ENCODE peak calls at places on chromosomes 11 and 22, in five cellular contexts. One of them, this sample, is unnamed.
A peak's percentile ranks its signal among the peaks of the same experiment; 100 is the strongest.

GRCh38 chr11:12767022-12767421 is 92.8 kb downstream of the TEAD1 start:
- DNase-seq in esophagus muscularis mucosa: no peak
- DNase-seq in transverse colon: no peak
- DNase-seq in sigmoid colon: no peak
- DNase-seq in Panc1: no peak
- DNase-seq in this sample: peak; percentile 70

GRCh38 chr11:126581871-126582270 is 226.4 kb downstream of the ST3GAL4 start:
- DNase-seq in esophagus muscularis mucosa: no peak
- DNase-seq in transverse colon: no peak
- DNase-seq in sigmoid colon: no peak
- DNase-seq in Panc1: no peak
- DNase-seq in this sample: no peak

GRCh38 chr11:7077101-7077500 is 11.7 kb upstream of the RBMXL2 start:
- DNase-seq in esophagus muscularis mucosa: no peak
- DNase-seq in transverse colon: no peak
- DNase-seq in sigmoid colon: no peak
- DNase-seq in Panc1: no peak
- DNase-seq in this sample: no peak

GRCh38 chr11:26806209-26806608 is 84.3 kb upstream of the SLC5A12 start:
- DNase-seq in esophagus muscularis mucosa: no peak
- DNase-seq in transverse colon: no peak
- DNase-seq in sigmoid colon: no peak
- DNase-seq in Panc1: no peak
- DNase-seq in this sample: no peak

GRCh38 chr11:12508151-12508740 is 130.9 kb downstream of the PARVA start:
- DNase-seq in esophagus muscularis mucosa: peak; percentile 75
- DNase-seq in transverse colon: no peak
- DNase-seq in sigmoid colon: no peak
- DNase-seq in Panc1: no peak
- DNase-seq in this sample: no peak

GRCh38 chr22:29480512-29481264 is 670 bp downstream of the NEFH start:
- DNase-seq in esophagus muscularis mucosa: no peak
- DNase-seq in transverse colon: no peak
- DNase-seq in sigmoid colon: no peak
- DNase-seq in Panc1: no peak
- DNase-seq in this sample: no peak

GRCh38 chr11:34165786-34166557 is 60.5 kb downstream of the NAT10 start:
- DNase-seq in esophagus muscularis mucosa: no peak
- DNase-seq in transverse colon: no peak
- DNase-seq in sigmoid colon: no peak
- DNase-seq in Panc1: no peak
- DNase-seq in this sample: no peak

GRCh38 chr22:40324468-40325305 is 21.6 kb upstream of the ADSL start:
- DNase-seq in esophagus muscularis mucosa: no peak
- DNase-seq in transverse colon: peak; percentile 31
- DNase-seq in sigmoid colon: no peak
- DNase-seq in Panc1: no peak
- DNase-seq in this sample: no peak

GRCh38 chr22:36991220-36991619 is 28.0 kb downstream of the TST start:
- DNase-seq in esophagus muscularis mucosa: no peak
- DNase-seq in transverse colon: no peak
- DNase-seq in sigmoid colon: no peak
- DNase-seq in Panc1: no peak
- DNase-seq in this sample: no peak

GRCh38 chr11:100863080-100863581 is 176.0 kb downstream of the ARHGAP42 start:
- DNase-seq in esophagus muscularis mucosa: no peak
- DNase-seq in transverse colon: no peak
- DNase-seq in sigmoid colon: no peak
- DNase-seq in Panc1: no peak
- DNase-seq in this sample: no peak

GRCh38 chr11:26193714-26194373 is 138.1 kb upstream of the ANO3 start:
- DNase-seq in esophagus muscularis mucosa: no peak
- DNase-seq in transverse colon: no peak
- DNase-seq in sigmoid colon: no peak
- DNase-seq in Panc1: no peak
- DNase-seq in this sample: no peak

GRCh38 chr11:35116762-35117588 is 22.0 kb upstream of the CD44 start:
- DNase-seq in esophagus muscularis mucosa: no peak
- DNase-seq in transverse colon: no peak
- DNase-seq in sigmoid colon: no peak
- DNase-seq in Panc1: no peak
- DNase-seq in this sample: no peak

GRCh38 chr11:2426826-2427521 is 17.3 kb downstream of the TRPM5 start:
- DNase-seq in esophagus muscularis mucosa: no peak
- DNase-seq in transverse colon: peak; percentile 76
- DNase-seq in sigmoid colon: no peak
- DNase-seq in Panc1: no peak
- DNase-seq in this sample: no peak

GRCh38 chr11:86702387-86702983 is 30.1 kb upstream of the ME3 start:
- DNase-seq in esophagus muscularis mucosa: no peak
- DNase-seq in transverse colon: no peak
- DNase-seq in sigmoid colon: no peak
- DNase-seq in Panc1: no peak
- DNase-seq in this sample: no peak

GRCh38 chr11:86708671-86709070 is 36.3 kb upstream of the ME3 start:
- DNase-seq in esophagus muscularis mucosa: no peak
- DNase-seq in transverse colon: no peak
- DNase-seq in sigmoid colon: no peak
- DNase-seq in Panc1: no peak
- DNase-seq in this sample: no peak

GRCh38 chr11:86703992-86704391 is 31.6 kb upstream of the ME3 start:
- DNase-seq in esophagus muscularis mucosa: no peak
- DNase-seq in transverse colon: no peak
- DNase-seq in sigmoid colon: no peak
- DNase-seq in Panc1: no peak
- DNase-seq in this sample: no peak

GRCh38 chr11:86704710-86705109 is 32.3 kb upstream of the ME3 start:
- DNase-seq in esophagus muscularis mucosa: no peak
- DNase-seq in transverse colon: no peak
- DNase-seq in sigmoid colon: no peak
- DNase-seq in Panc1: no peak
- DNase-seq in this sample: no peak

DNA sequence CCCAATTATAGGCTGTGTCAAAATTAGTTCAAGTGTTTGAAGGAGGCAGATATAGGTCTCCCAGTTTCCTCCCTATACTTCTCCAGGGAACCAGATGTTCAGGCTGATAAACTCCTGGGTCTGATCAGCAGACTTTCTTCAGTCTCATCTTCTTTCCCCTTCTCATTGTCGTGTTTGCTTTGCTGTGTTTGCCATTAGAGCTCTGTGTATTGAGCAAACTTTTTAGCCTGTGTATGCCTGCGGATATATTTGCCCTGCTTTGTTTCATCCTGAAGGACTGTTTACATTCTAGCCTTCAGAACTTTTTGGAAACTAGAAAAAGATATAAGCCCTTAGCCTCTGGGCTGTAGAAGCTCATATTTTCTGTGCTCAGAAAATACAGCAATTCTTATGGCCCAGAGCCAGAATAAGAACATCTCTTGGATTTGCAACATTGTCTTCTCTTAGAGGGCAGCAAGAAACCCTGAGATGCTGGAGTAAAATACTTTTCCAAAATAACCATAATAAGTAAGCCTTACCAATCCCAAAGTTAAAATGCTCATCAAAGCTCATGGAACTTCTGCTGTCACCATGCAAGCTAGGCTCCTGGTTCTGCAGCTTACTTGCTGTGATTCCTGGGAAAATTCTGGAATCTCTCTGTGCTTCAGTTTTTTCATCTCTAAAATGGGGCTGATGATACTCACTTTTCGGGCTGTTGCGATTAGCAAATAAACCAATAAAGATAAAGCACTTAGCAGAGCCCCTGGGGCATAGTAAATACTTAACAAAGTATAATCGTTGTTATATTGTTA is 34.1 kb upstream of the ME3 start:
- DNase-seq in esophagus muscularis mucosa: no peak
- DNase-seq in transverse colon: no peak
- DNase-seq in sigmoid colon: no peak
- DNase-seq in Panc1: no peak
- DNase-seq in this sample: no peak
- H3K27ac ChIP-seq in esophagus muscularis mucosa: peak overlapping the region; percentile 56
- H3K27ac ChIP-seq in transverse colon: peak overlapping the region; percentile 14
- H3K27ac ChIP-seq in sigmoid colon: peak overlapping the region; percentile 41
- H3K27ac ChIP-seq in Panc1: peak overlapping the region; percentile 57
- H3K27ac ChIP-seq in this sample: no peak overlapping the region

GRCh38 chr11:45857834-45858492 is 10.7 kb downstream of the CRY2 start:
- DNase-seq in esophagus muscularis mucosa: no peak
- DNase-seq in transverse colon: no peak
- DNase-seq in sigmoid colon: peak; percentile 83
- DNase-seq in Panc1: no peak
- DNase-seq in this sample: no peak
- TF ChIP-seq POLR2AphosphoS5 in esophagus muscularis mucosa: peak; percentile 63
- TF ChIP-seq POLR2AphosphoS5 in transverse colon: peak; percentile 46
- TF ChIP-seq POLR2AphosphoS5 in sigmoid colon: peak; percentile 50
- TF ChIP-seq POLR2AphosphoS5 in Panc1: no peak
- TF ChIP-seq POLR2AphosphoS5 in this sample: no peak

GRCh38 chr11:94132152-94132558 is 3.5 kb downstream of the PANX1 start:
- DNase-seq in esophagus muscularis mucosa: no peak
- DNase-seq in transverse colon: peak; percentile 20
- DNase-seq in sigmoid colon: no peak
- DNase-seq in Panc1: no peak
- DNase-seq in this sample: no peak

GRCh38 chr11:94131363-94132115 is 2.9 kb downstream of the PANX1 start:
- DNase-seq in esophagus muscularis mucosa: no peak
- DNase-seq in transverse colon: no peak
- DNase-seq in sigmoid colon: no peak
- DNase-seq in Panc1: no peak
- DNase-seq in this sample: no peak

GRCh38 chr11:94129505-94130335 is 1.1 kb downstream of the PANX1 start:
- DNase-seq in esophagus muscularis mucosa: peak; percentile 89
- DNase-seq in transverse colon: peak; percentile 90
- DNase-seq in sigmoid colon: no peak
- DNase-seq in Panc1: peak; percentile 43
- DNase-seq in this sample: peak; percentile 86

GRCh38 chr11:94128746-94129504 is at the start of gene PANX1:
- DNase-seq in esophagus muscularis mucosa: peak; percentile 92
- DNase-seq in transverse colon: peak; percentile 80
- DNase-seq in sigmoid colon: peak; percentile 93
- DNase-seq in Panc1: no peak
- DNase-seq in this sample: no peak

GRCh38 chr11:94130589-94131362 is 2.1 kb downstream of the PANX1 start:
- DNase-seq in esophagus muscularis mucosa: peak; percentile 85
- DNase-seq in transverse colon: no peak
- DNase-seq in sigmoid colon: no peak
- DNase-seq in Panc1: no peak
- DNase-seq in this sample: peak; percentile 90
- H3K27ac ChIP-seq in esophagus muscularis mucosa: peak overlapping the region; percentile 85
- H3K27ac ChIP-seq in transverse colon: peak overlapping the region; percentile 95
- H3K27ac ChIP-seq in sigmoid colon: peak overlapping the region; percentile 96
- H3K27ac ChIP-seq in Panc1: peak overlapping the region; percentile 80
- H3K27ac ChIP-seq in this sample: peak overlapping the region; percentile 94

GRCh38 chr11:75406338-75406777 is 7.0 kb downstream of the RPS3 start:
- DNase-seq in esophagus muscularis mucosa: no peak
- DNase-seq in transverse colon: no peak
- DNase-seq in sigmoid colon: no peak
- DNase-seq in Panc1: no peak
- DNase-seq in this sample: no peak
- TF ChIP-seq POLR2AphosphoS5 in esophagus muscularis mucosa: no peak
- TF ChIP-seq POLR2AphosphoS5 in transverse colon: no peak
- TF ChIP-seq POLR2AphosphoS5 in sigmoid colon: no peak
- TF ChIP-seq POLR2AphosphoS5 in Panc1: peak; percentile 49
- TF ChIP-seq POLR2AphosphoS5 in this sample: no peak

GRCh38 chr11:43735115-43735514 is 54.6 kb downstream of the HSD17B12 start:
- DNase-seq in esophagus muscularis mucosa: no peak
- DNase-seq in transverse colon: no peak
- DNase-seq in sigmoid colon: no peak
- DNase-seq in Panc1: no peak
- DNase-seq in this sample: no peak

GRCh38 chr11:43738600-43739409 is 58.3 kb downstream of the HSD17B12 start:
- DNase-seq in esophagus muscularis mucosa: no peak
- DNase-seq in transverse colon: no peak
- DNase-seq in sigmoid colon: no peak
- DNase-seq in Panc1: no peak
- DNase-seq in this sample: no peak

GRCh38 chr11:43735931-43736330 is 55.4 kb downstream of the HSD17B12 start:
- DNase-seq in esophagus muscularis mucosa: no peak
- DNase-seq in transverse colon: no peak
- DNase-seq in sigmoid colon: no peak
- DNase-seq in Panc1: no peak
- DNase-seq in this sample: no peak

GRCh38 chr11:43736502-43737193 is 56.1 kb downstream of the HSD17B12 start:
- DNase-seq in esophagus muscularis mucosa: no peak
- DNase-seq in transverse colon: no peak
- DNase-seq in sigmoid colon: no peak
- DNase-seq in Panc1: no peak
- DNase-seq in this sample: no peak

DNA sequence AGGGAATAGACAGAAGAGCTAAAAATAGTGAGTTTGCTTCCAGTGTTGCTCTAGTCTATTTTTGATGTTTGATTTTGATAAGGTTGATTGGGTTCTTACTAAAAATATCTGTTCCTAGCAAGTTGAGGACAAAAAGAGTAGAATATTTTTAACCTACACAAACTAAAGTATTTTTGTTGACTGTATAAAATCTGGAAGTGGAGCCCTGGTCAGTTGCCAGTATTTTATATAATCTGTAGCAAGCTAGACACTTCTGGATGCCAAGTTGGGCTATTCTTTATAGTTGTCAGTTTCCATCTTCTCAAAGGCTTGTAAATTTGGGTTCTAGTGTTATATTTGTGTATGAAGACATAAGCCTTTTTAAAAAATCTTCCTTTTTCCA is 56.6 kb downstream of the HSD17B12 start:
- DNase-seq in esophagus muscularis mucosa: no peak
- DNase-seq in transverse colon: no peak
- DNase-seq in sigmoid colon: no peak
- DNase-seq in Panc1: no peak
- DNase-seq in this sample: no peak
- H3K27ac ChIP-seq in esophagus muscularis mucosa: no peak overlapping the region
- H3K27ac ChIP-seq in transverse colon: no peak overlapping the region
- H3K27ac ChIP-seq in sigmoid colon: no peak overlapping the region
- H3K27ac ChIP-seq in Panc1: no peak overlapping the region
- H3K27ac ChIP-seq in this sample: no peak overlapping the region

This sample was measured in vagina.